ENCODE peak calls at places on chromosomes 7 and 10, in nine cellular contexts. V is cardiac fibroblast; S is effector memory CD8-positive, alpha-beta T cell; K is T-helper 1 cell; N is T-helper 2 cell; B is epithelial cell of esophagus; G is fibroblast of gingiva; O is upper lobe of right lung; A is occipital lobe. Q is an unnamed sample.

GRCh38 chr7:84144480-84144879 is 50.1 kb downstream of the SEMA3A start:
- DNase-seq in S (no peak), G (peak; percentile 10), O (no peak), B (peak; percentile 16), A (no peak), N (no peak), K (no peak), V (peak; percentile 13), Q (no peak)

GRCh38 chr10:125146791-125147604 is 13.4 kb downstream of the CTBP2 start:
- DNase-seq in A (no peak), G (peak; percentile 33), S (no peak), B (peak; percentile 83), K (no peak), O (no peak), N (no peak), V (peak; percentile 87), Q (no peak)

GRCh38 chr10:34249634-34250033 is 565.5 kb downstream of the PARD3 start:
- DNase-seq in V (no peak), G (no peak), A (no peak), B (peak; percentile 18), N (no peak), O (no peak), K (no peak), S (no peak), Q (no peak)

GRCh38 chr10:125929613-125930012 is 33.2 kb downstream of the FANK1 start:
- DNase-seq in N (no peak), S (no peak), K (no peak), A (no peak), B (no peak), O (no peak), G (no peak), V (no peak), Q (no peak)

GRCh38 chr10:11616021-11616420 is 4.6 kb upstream of the USP6NL start:
- DNase-seq in B (no peak), A (no peak), V (peak; percentile 14), K (no peak), N (no peak), O (no peak), G (no peak), S (no peak), Q (no peak)

GRCh38 chr7:74032191-74032490 is 4.2 kb downstream of the ELN start:
- DNase-seq in G (peak; percentile 61), N (no peak), K (no peak), O (no peak), S (no peak), B (peak; percentile 38), A (peak; percentile 36), V (peak; percentile 43), Q (no peak)

GRCh38 chr7:31029251-31029650 is 22.9 kb upstream of the ADCYAP1R1 start:
- DNase-seq in G (no peak), O (no peak), K (no peak), N (no peak), B (no peak), A (no peak), V (no peak), S (no peak), Q (no peak)

GRCh38 chr7:155369-156000 is 36.9 kb upstream of the FAM20C start:
- DNase-seq in O (peak; percentile 20), K (no peak), B (peak; percentile 24), A (no peak), N (no peak), S (no peak), G (no peak), V (peak; percentile 13), Q (no peak)

GRCh38 chr10:100728928-100729876 is 16.2 kb upstream of the PAX2 start:
- DNase-seq in N (no peak), K (no peak), V (peak; percentile 21), G (no peak), A (no peak), O (peak; percentile 41), S (no peak), B (peak; percentile 30), Q (no peak)

GRCh38 chr7:140036224-140036651 is 26.5 kb downstream of the PARP12 start:
- DNase-seq in N (no peak), O (no peak), B (no peak), S (no peak), A (no peak), G (no peak), V (no peak), K (no peak), Q (no peak)

GRCh38 chr7:118129037-118129436 is 54.9 kb upstream of the LSM8 start:
- DNase-seq in S (no peak), A (no peak), B (no peak), N (no peak), G (no peak), K (no peak), V (no peak), O (no peak), Q (no peak)

GRCh38 chr7:114264029-114264428 is 150.6 kb upstream of the FOXP2 start:
- DNase-seq in K (no peak), A (no peak), O (no peak), B (peak; percentile 39), V (no peak), S (no peak), G (no peak), N (no peak), Q (no peak)

GRCh38 chr10:23051855-23052309 is 43.5 kb upstream of the MSRB2 start:
- DNase-seq in S (no peak), G (no peak), B (peak; percentile 6), V (no peak), N (no peak), O (no peak), A (no peak), K (no peak), Q (no peak)

GRCh38 chr7:20913853-20914252 is 127.2 kb upstream of the SP8 start:
- DNase-seq in K (no peak), B (no peak), N (no peak), V (no peak), S (no peak), A (no peak), O (no peak), G (no peak), Q (no peak)

GRCh38 chr7:119197872-119198527 is 973.5 kb downstream of the ANKRD7 start:
- DNase-seq in B (peak; percentile 82), S (no peak), G (peak; percentile 54), K (no peak), A (no peak), V (peak; percentile 57), N (no peak), O (no peak), Q (no peak)

GRCh38 chr7:120805636-120806388 is 52.1 kb downstream of the TSPAN12 start:
- DNase-seq in G (peak; percentile 31), K (no peak), A (no peak), V (peak; percentile 72), B (peak; percentile 61), S (peak; percentile 37), N (peak; percentile 16), O (no peak), Q (no peak)

GRCh38 chr7:94350729-94351128 is 44.0 kb upstream of the COL1A2 start:
- DNase-seq in S (no peak), K (no peak), V (no peak), A (no peak), B (no peak), G (no peak), N (no peak), O (no peak), Q (no peak)

GRCh38 chr10:77901743-77902142 is 24.8 kb downstream of the DLG5 start:
- DNase-seq in K (no peak), O (no peak), G (no peak), A (no peak), V (no peak), S (no peak), N (no peak), B (no peak), Q (no peak)

GRCh38 chr10:3239066-3239919 is 66.7 kb upstream of the PITRM1 start:
- DNase-seq in N (peak; percentile 57), O (peak; percentile 84), B (peak; percentile 74), G (peak; percentile 60), A (peak; percentile 9), K (peak; percentile 44), V (peak; percentile 78), S (peak; percentile 69), Q (peak; percentile 30)

GRCh38 chr10:80277567-80278250 is 11.7 kb downstream of the MAT1A start:
- DNase-seq in A (no peak), B (no peak), O (no peak), V (no peak), K (no peak), S (no peak), G (no peak), N (no peak), Q (no peak)

GRCh38 chr10:12631216-12631615 is 281.9 kb downstream of the CAMK1D start:
- DNase-seq in N (no peak), A (no peak), O (no peak), G (no peak), V (peak; percentile 7), S (no peak), K (no peak), B (peak; percentile 61), Q (no peak)

GRCh38 chr7:18020138-18020715 is 7.4 kb downstream of the PRPS1L1 start:
- DNase-seq in B (peak; percentile 14), A (no peak), V (peak; percentile 55), N (no peak), O (no peak), S (no peak), K (no peak), G (no peak), Q (no peak)

GRCh38 chr7:123712619-123713018 is 36.2 kb downstream of the WASL start:
- DNase-seq in O (no peak), V (peak; percentile 69), B (no peak), G (no peak), K (no peak), N (no peak), S (no peak), A (no peak), Q (no peak)

GRCh38 chr7:152899004-152899403 is 139.5 kb downstream of the ACTR3B start:
- DNase-seq in B (no peak), S (no peak), K (no peak), G (no peak), A (no peak), O (no peak), V (no peak), N (no peak), Q (no peak)

GRCh38 chr7:15720849-15721471 is 34.5 kb upstream of the MEOX2 start:
- DNase-seq in K (no peak), N (no peak), S (no peak), O (no peak), G (peak; percentile 42), A (no peak), B (peak; percentile 68), V (peak; percentile 87), Q (no peak)

GRCh38 chr10:22341190-22341935 is 3.9 kb upstream of the SPAG6 start:
- DNase-seq in A (no peak), K (no peak), O (no peak), V (peak; percentile 40), N (no peak), S (no peak), G (peak; percentile 43), B (no peak), Q (no peak)

GRCh38 chr10:29102233-29102632 is 186.6 kb upstream of the LYZL1 start:
- DNase-seq in K (no peak), A (no peak), G (no peak), B (no peak), S (no peak), O (no peak), N (no peak), V (no peak), Q (no peak)